ENCODE peak calls at places on chromosome 17, in five cellular contexts. P is spleen, B is heart left ventricle, U is A549, A is adrenal gland. S is an unnamed sample.

GRCh38 chr17:41758601-41759000 is 24.2 kb upstream of the HAP1 start:
- DNase-seq in A (no peak), P (no peak), B (no peak), U (no peak), S (no peak)

GRCh38 chr17:41919840-41920579 is 1.3 kb upstream of the ACLY start:
- DNase-seq in U (peak), A (peak), B (no peak), P (peak), S (peak)

GRCh38 chr17:33594000-33594399 is 300.9 kb upstream of the ASIC2 start:
- DNase-seq in U (no peak), P (no peak), B (no peak), A (peak), S (no peak)

GRCh38 chr17:3918372-3919122 is 2.3 kb upstream of the P2RX1 start:
- DNase-seq in A (no peak), B (no peak), U (no peak), P (no peak), S (no peak)

GRCh38 chr17:12522743-12523181 is 142.9 kb upstream of the MYOCD start:
- DNase-seq in A (no peak), B (peak), P (no peak), U (peak), S (peak)

GRCh38 chr17:83119987-83120864 is 40.8 kb downstream of the METRNL start:
- DNase-seq in U (peak), A (no peak), B (peak), P (peak), S (peak)

GRCh38 chr17:21034350-21035235 is 8.2 kb downstream of the USP22 start:
- DNase-seq in P (no peak), A (peak), B (no peak), U (no peak), S (no peak)

GRCh38 chr17:45234641-45235040 is 13.0 kb downstream of the FMNL1 start:
- DNase-seq in A (no peak), U (peak), B (no peak), P (peak), S (peak)

GRCh38 chr17:37388266-37388665 is 12.5 kb downstream of the C17orf78 start:
- DNase-seq in A (no peak), P (no peak), B (no peak), U (no peak), S (no peak)

GRCh38 chr17:42121066-42121769 is at the start of gene KAT2A:
- DNase-seq in A (peak), U (peak), P (peak), B (peak), S (peak)

GRCh38 chr17:80033840-80034239 is 1.8 kb downstream of the TBC1D16 start:
- DNase-seq in B (no peak), U (no peak), A (no peak), P (no peak), S (no peak)

GRCh38 chr17:80035937-80036714 is at the start of gene CCDC40:
- DNase-seq in P (peak), U (peak), A (peak), B (peak), S (peak)

GRCh38 chr17:80034977-80035686 is 540 bp downstream of the TBC1D16 start:
- DNase-seq in A (peak), U (peak), B (peak), P (peak), S (no peak)

GRCh38 chr17:80035687-80035936 is at the start of gene TBC1D16:
- DNase-seq in P (no peak), U (no peak), A (no peak), B (no peak), S (no peak)

DNA sequence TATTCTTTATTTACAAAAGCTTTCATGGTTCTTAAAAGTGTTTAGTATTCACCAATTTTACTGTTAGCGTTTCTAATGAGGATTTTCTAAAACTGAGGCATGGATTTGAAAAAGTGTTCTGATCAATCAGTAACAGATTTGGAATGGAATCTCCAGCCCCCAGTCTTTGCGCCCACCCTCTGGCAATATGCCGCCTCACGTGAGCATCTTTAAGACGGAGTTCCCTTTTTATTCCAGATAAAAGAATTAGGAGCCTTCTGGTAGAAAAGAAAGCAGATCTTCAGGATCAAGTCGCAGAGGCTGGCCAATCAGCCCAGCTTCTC is 1.1 kb downstream of the TBC1D16 start:
- DNase-seq in U (no peak), P (no peak), A (no peak), B (no peak), S (no peak)
- H3K4me3 ChIP-seq in U (peak), P (peak), A (peak), B (peak), S (peak)

GRCh38 chr17:59491353-59492090 is 73.9 kb upstream of the DHX40 start:
- DNase-seq in A (no peak), U (no peak), B (no peak), P (no peak), S (no peak)
- H3K27ac ChIP-seq in A (no peak), U (no peak), B (no peak), P (no peak), S (no peak)

DNA sequence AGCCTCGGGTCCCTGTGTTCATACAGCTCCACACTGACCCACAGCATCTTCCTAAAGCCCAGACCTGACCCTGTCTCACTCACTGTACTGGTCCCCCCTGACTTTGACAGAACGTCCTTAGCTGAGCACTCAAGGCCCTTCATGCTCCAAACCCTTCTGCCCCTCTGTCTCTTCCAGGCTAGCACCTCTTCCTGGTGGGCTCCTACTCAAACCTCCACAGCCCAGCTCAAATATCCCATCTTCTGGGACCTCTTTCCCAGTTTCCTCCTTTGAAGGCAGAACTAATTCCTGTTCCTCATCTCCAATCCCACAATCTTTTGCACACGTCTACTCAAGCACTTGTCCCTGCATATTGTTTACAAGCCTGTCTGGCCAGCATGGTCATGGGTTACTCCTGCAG is 8.8 kb downstream of the GRIN2C start:
- DNase-seq in A (no peak), B (no peak), U (no peak), P (no peak), S (no peak)
- TF ChIP-seq CTCF in A (no peak), B (no peak), U (no peak), P (no peak), S (no peak)

DNA sequence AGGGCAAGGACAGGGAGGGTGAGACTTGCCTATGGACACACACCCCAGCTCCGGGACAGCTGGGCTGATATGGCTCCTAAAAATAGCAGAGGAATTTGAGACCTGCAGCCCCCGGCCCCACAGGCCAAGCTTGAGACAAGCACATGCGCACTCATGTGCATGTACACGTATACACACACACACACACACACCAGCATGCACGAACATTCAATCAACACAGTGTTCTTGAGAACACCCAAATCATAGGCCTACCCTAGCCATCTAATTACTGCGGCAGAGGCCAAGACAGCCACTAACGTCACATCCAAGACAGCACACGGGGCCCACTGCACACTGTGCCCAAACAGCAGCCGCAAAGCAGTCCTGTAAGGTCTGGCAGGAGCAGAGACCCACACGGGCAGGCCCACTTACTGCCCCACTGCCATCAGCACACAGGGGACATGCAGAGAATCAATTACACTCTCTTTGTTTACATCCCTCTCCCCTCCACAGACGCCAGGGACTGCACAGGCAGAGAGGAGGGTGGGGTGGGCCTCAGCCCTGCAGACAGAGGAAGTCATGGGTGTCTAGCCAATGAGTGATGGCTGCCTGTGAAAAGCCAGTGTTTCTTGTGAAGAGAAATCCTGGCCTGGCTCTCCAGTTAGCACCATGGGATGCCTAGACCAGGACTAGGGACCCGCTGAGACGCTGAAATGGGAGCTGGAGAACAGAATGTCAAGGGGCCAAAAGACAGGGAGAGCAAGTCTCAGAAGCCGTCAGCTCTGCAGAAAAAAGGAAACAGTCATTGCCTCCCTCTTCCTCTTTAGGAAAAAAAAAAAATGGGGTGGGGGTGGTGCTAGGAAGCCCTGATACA is 39.3 kb downstream of the MYO18A start:
- DNase-seq in P (peak), U (no peak), A (no peak), B (no peak), S (no peak)
- H3K4me3 ChIP-seq in P (peak), U (no peak), A (no peak), B (peak), S (peak)

GRCh38 chr17:17988427-17988945 is 15.8 kb downstream of the DRC3 start:
- DNase-seq in B (no peak), P (no peak), A (no peak), U (no peak), S (no peak)

GRCh38 chr17:17989618-17990017 is 17.0 kb downstream of the DRC3 start:
- DNase-seq in A (no peak), P (no peak), B (no peak), U (no peak), S (no peak)

GRCh38 chr17:17987901-17988300 is 15.2 kb downstream of the DRC3 start:
- DNase-seq in U (no peak), P (no peak), A (no peak), B (no peak), S (no peak)

GRCh38 chr17:17989081-17989480 is 16.4 kb downstream of the DRC3 start:
- DNase-seq in A (no peak), U (no peak), P (no peak), B (no peak), S (no peak)

GRCh38 chr17:17990282-17990681 is 17.6 kb downstream of the DRC3 start:
- DNase-seq in P (no peak), B (no peak), U (peak), A (peak), S (no peak)
- H3K27ac ChIP-seq in P (no peak), B (no peak), U (peak), A (peak), S (no peak)

GRCh38 chr17:62700964-62701705 is 73.7 kb downstream of the MRC2 start:
- DNase-seq in B (no peak), P (peak), A (no peak), U (no peak), S (peak)
- TF ChIP-seq CTCF in B (no peak), P (no peak), A (no peak), U (no peak), S (no peak)

GRCh38 chr17:8160224-8160577 is 2.5 kb downstream of the VAMP2 start:
- DNase-seq in A (no peak), P (no peak), U (no peak), B (no peak), S (no peak)
- H3K4me3 ChIP-seq in A (no peak), P (no peak), U (no peak), B (no peak), S (no peak)

GRCh38 chr17:1182831-1183578 is 3.2 kb upstream of the ABR start:
- DNase-seq in B (no peak), A (no peak), P (no peak), U (no peak), S (no peak)

GRCh38 chr17:1188812-1189211 is 9.0 kb upstream of the ABR start:
- DNase-seq in U (no peak), B (peak), A (peak), P (no peak), S (peak)

GRCh38 chr17:1181769-1182137 is 2.0 kb upstream of the ABR start:
- DNase-seq in U (no peak), P (no peak), B (no peak), A (no peak), S (no peak)

GRCh38 chr17:1186923-1187771 is 7.4 kb upstream of the ABR start:
- DNase-seq in A (peak), P (peak), U (peak), B (peak), S (peak)

GRCh38 chr17:1186214-1186820 is 6.5 kb upstream of the ABR start:
- DNase-seq in A (no peak), P (no peak), B (no peak), U (no peak), S (peak)
- H3K27ac ChIP-seq in A (peak), P (no peak), B (peak), U (no peak), S (no peak)

GRCh38 chr17:58005031-58005727 is 1.9 kb downstream of the SRSF1 start:
- DNase-seq in P (no peak), U (peak), B (no peak), A (no peak), S (no peak)
- TF ChIP-seq CTCF in P (no peak), U (no peak), B (no peak), A (no peak), S (no peak)